ENCODE peak calls at places on chromosomes 6 and 20, in five cellular contexts. Z is HCT116, N is K562, L is SK-N-SH, W is HepG2. Q is an unnamed sample.

GRCh38 chr20:55174635-55175034 is 699.2 kb downstream of the DOK5 start:
- DNase-seq in Z (no peak), N (no peak), L (no peak), W (no peak), Q (no peak)

GRCh38 chr6:152387091-152387490 is 250.1 kb downstream of the SYNE1 start:
- DNase-seq in Z (no peak), N (no peak), L (no peak), W (no peak), Q (peak; percentile 14)

GRCh38 chr6:150751296-150751695 is 114.2 kb upstream of the MTHFD1L start:
- DNase-seq in Z (no peak), N (no peak), L (no peak), W (no peak), Q (peak; percentile 52)

GRCh38 chr6:106510090-106510970 is 119.0 kb downstream of the RTN4IP1 start:
- DNase-seq in Z (no peak), N (no peak), L (peak; percentile 68), W (peak; percentile 40), Q (peak; percentile 73)

GRCh38 chr6:144344651-144345050 is 59.5 kb downstream of the UTRN start:
- DNase-seq in Z (no peak), N (no peak), L (no peak), W (no peak), Q (no peak)

GRCh38 chr20:739736-740135 is 28.6 kb downstream of the SLC52A3 start:
- DNase-seq in Z (no peak), N (no peak), L (no peak), W (no peak), Q (no peak)

GRCh38 chr20:36728986-36729385 is 16.9 kb downstream of the NDRG3 start:
- DNase-seq in Z (no peak), N (no peak), L (no peak), W (peak; percentile 29), Q (no peak)

GRCh38 chr6:131015630-131016263 is 47.3 kb downstream of the EPB41L2 start:
- DNase-seq in Z (no peak), N (no peak), L (no peak), W (no peak), Q (no peak)

GRCh38 chr6:30789606-30790005 is 45.3 kb upstream of the IER3 start:
- DNase-seq in Z (no peak), N (no peak), L (no peak), W (peak; percentile 53), Q (no peak)

GRCh38 chr6:89260832-89261231 is 43.7 kb upstream of the GABRR1 start:
- DNase-seq in Z (no peak), N (no peak), L (peak; percentile 28), W (peak; percentile 21), Q (no peak)

GRCh38 chr6:142871910-142872331 is 73.1 kb downstream of the HIVEP2 start:
- DNase-seq in Z (no peak), N (no peak), L (no peak), W (peak; percentile 83), Q (no peak)

GRCh38 chr20:17536944-17537444 is 5.8 kb upstream of the BFSP1 start:
- DNase-seq in Z (peak; percentile 64), N (peak; percentile 68), L (peak; percentile 78), W (peak; percentile 90), Q (peak; percentile 92)

GRCh38 chr6:77025824-77026223 is 437.5 kb downstream of the HTR1B start:
- DNase-seq in Z (no peak), N (no peak), L (no peak), W (no peak), Q (no peak)

GRCh38 chr6:105835373-105835772 is 250.8 kb upstream of the PRDM1 start:
- DNase-seq in Z (peak; percentile 21), N (peak; percentile 40), L (no peak), W (peak; percentile 31), Q (no peak)

GRCh38 chr20:38098952-38099351 is 65.4 kb downstream of the RPRD1B start:
- DNase-seq in Z (no peak), N (no peak), L (no peak), W (no peak), Q (no peak)

GRCh38 chr6:46199387-46199786 is 28.6 kb upstream of the ENPP5 start:
- DNase-seq in Z (no peak), N (no peak), L (no peak), W (no peak), Q (no peak)

GRCh38 chr6:79277109-79277508 is 42.6 kb upstream of the HMGN3 start:
- DNase-seq in Z (no peak), N (no peak), L (no peak), W (no peak), Q (no peak)

GRCh38 chr6:37698264-37699137 is 818 bp upstream of the MDGA1 start:
- DNase-seq in Z (peak; percentile 24), N (peak; percentile 88), L (peak; percentile 90), W (no peak), Q (peak; percentile 40)

GRCh38 chr20:64238115-64238825 is 17.3 kb upstream of the PCMTD2 start:
- DNase-seq in Z (no peak), N (no peak), L (no peak), W (peak; percentile 88), Q (no peak)

GRCh38 chr6:139131736-139132285 is 3.1 kb upstream of the HECA start:
- DNase-seq in Z (no peak), N (no peak), L (no peak), W (no peak), Q (no peak)

GRCh38 chr6:139296927-139297326 is 5.1 kb upstream of the TXLNB start:
- DNase-seq in Z (no peak), N (no peak), L (no peak), W (no peak), Q (no peak)

GRCh38 chr6:157396026-157396425 is 15.0 kb downstream of the ZDHHC14 start:
- DNase-seq in Z (no peak), N (no peak), L (no peak), W (no peak), Q (no peak)

GRCh38 chr6:111606620-111607115 is 990 bp upstream of the TRAF3IP2 start:
- DNase-seq in Z (no peak), N (no peak), L (no peak), W (no peak), Q (no peak)

GRCh38 chr6:168107191-168107940 is 28.4 kb upstream of the FRMD1 start:
- DNase-seq in Z (no peak), N (no peak), L (peak; percentile 62), W (no peak), Q (no peak)

GRCh38 chr20:6130045-6130444 is 7.2 kb upstream of the FERMT1 start:
- DNase-seq in Z (no peak), N (no peak), L (no peak), W (no peak), Q (no peak)
- TF ChIP-seq JUND in Z (no peak), N (no peak), L (no peak), W (no peak), Q (no peak)

DNA sequence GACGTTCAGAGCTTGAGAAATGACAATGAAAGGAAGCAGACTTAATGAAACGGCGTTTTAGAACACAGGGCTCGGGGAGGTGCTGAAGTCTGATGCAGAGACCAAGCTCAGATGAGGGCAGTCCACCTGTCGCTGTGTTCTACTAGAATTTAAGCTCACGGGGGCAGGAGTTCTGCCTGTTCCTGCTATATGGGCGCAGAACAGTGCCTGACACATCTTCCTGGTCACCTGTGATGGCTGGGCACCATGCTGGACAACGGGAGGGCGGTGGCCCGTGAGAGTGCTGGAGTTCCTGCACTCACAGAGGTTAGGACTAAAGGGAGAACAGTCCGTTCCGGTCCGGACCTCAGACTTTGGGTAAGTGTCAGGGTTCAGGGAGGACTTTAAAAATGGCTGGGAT is 130.6 kb downstream of the ERMARD start:
- DNase-seq in Z (no peak), N (no peak), L (no peak), W (no peak), Q (no peak)
- TF ChIP-seq JUND in Z (no peak), N (no peak), L (no peak), W (no peak), Q (no peak)

DNA sequence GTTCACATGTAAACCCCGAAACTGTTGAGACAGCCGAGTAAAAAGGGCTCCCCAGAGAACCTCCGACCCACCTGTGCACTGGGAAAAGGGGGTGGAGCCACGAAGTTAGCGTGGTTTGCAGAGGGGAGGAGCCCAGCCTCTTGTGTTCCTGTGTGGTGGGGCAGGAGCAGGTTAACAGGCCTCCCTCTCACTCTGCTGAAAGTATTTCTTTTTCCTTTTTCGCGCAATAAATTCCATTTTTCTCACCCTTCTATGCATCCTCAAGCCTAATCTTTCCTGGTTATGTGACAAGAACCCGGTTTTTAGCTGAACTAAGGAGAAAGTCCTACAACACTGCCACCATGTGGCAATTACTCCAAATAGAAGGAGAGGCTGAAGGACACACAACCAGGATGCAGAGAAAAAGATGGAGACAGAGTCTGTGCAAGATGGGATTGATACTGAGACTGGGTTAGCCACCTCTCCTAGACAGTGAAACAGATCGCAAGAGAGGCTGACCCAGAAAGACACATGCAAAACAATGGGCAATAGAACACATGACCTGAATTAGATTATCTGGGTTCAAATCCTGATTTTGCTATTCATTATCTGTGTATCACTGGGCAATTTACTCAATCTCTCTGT is 168.7 kb upstream of the PRSS16 start:
- DNase-seq in Z (peak; percentile 52), N (peak; percentile 48), L (peak; percentile 52), W (peak; percentile 75), Q (peak; percentile 31)
- TF ChIP-seq JUND in Z (no peak), N (peak; percentile 36), L (no peak), W (no peak), Q (no peak)

GRCh38 chr20:49656304-49656703 is 57.4 kb downstream of the B4GALT5 start:
- DNase-seq in Z (no peak), N (no peak), L (no peak), W (no peak), Q (no peak)
- TF ChIP-seq JUND in Z (no peak), N (no peak), L (no peak), W (no peak), Q (no peak)

DNA sequence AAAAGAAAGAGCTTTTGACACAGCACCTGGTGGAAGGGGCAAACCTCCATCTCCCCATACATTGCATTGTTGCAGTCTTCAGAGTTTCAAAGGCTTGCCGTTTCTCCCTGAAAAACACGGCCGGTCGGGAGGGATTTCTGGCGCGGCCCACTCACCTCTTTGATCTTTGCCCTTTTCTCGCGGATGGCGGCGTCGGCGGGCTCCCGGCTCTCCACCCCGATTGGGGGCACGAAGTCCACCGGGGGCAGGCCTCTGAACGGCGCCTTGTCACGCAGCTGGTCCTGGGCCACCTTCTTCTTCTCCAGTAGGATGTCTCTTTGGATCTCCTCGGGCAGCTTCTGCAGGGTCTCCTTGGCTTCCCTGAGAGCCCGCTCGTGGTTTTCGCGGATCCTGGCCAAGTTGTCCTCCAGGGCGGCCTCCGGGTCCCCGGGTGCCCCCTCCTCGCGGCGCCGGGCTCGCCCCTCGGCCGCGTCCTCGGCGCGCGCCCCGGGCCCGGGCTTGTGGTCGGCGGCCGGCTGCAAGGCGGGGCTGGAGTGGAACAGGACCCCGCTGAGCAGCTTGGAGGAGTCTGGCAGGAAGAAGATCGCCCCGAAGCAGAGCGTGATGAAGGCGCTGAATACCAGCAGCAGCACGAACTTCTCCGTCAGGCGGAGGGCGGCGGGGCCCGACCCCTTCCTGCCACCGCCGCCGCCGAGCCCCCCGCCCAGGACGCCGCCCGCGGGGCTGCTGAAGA is 1.1 kb downstream of the MAN1A1 start:
- DNase-seq in Z (no peak), N (peak; percentile 43), L (peak; percentile 82), W (peak; percentile 80), Q (peak; percentile 33)
- TF ChIP-seq JUND in Z (no peak), N (no peak), L (no peak), W (no peak), Q (no peak)

DNA sequence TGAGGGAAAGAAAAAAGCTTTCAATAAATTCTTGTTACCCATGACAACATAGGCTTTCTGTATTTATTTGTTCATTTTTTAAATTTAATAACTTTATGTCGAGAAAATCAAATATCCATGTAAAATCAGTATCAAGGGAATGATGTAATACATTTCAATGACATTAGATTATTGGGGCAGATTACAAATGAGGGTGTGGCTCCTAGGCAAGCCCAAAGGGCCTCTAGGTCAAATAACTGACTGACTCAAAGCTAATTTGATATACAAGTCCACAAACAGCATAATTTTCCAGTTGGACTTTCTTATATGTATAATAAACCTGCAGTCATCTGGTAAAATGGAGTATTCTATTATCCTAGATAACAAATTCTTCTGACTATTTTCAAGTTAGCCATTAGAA is 104.1 kb downstream of the GJA1 start:
- DNase-seq in Z (no peak), N (no peak), L (no peak), W (no peak), Q (no peak)
- TF ChIP-seq JUND in Z (no peak), N (no peak), L (no peak), W (no peak), Q (no peak)

Q was measured in T47D.